ENCODE peak calls at places on chromosomes 3 and 15, in six cellular contexts. One of them, this sample, is unnamed.

GRCh38 chr3:26932752-26933151 is 310.2 kb downstream of the LRRC3B start:
- ATAC-seq in GM12878: peak; percentile 52
- ATAC-seq in HepG2: no peak
- ATAC-seq in K562: no peak
- ATAC-seq in upper lobe of left lung: no peak
- ATAC-seq in A549: no peak
- ATAC-seq in this sample: no peak

GRCh38 chr15:51947124-51947523 is 24.5 kb downstream of the LEO1 start:
- ATAC-seq in GM12878: no peak
- ATAC-seq in HepG2: no peak
- ATAC-seq in K562: no peak
- ATAC-seq in upper lobe of left lung: no peak
- ATAC-seq in A549: peak; percentile 12
- ATAC-seq in this sample: no peak

GRCh38 chr3:129305592-129306091 is 27.0 kb downstream of the HMCES start:
- ATAC-seq in GM12878: peak; percentile 64
- ATAC-seq in HepG2: no peak
- ATAC-seq in K562: peak; percentile 95
- ATAC-seq in upper lobe of left lung: peak; percentile 95
- ATAC-seq in A549: no peak
- ATAC-seq in this sample: peak; percentile 93

GRCh38 chr3:27575509-27575908 is 91.3 kb upstream of the SLC4A7 start:
- ATAC-seq in GM12878: no peak
- ATAC-seq in HepG2: no peak
- ATAC-seq in K562: no peak
- ATAC-seq in upper lobe of left lung: no peak
- ATAC-seq in A549: no peak
- ATAC-seq in this sample: no peak

GRCh38 chr3:64523324-64523723 is 164.5 kb downstream of the ADAMTS9 start:
- ATAC-seq in GM12878: no peak
- ATAC-seq in HepG2: no peak
- ATAC-seq in K562: no peak
- ATAC-seq in upper lobe of left lung: no peak
- ATAC-seq in A549: no peak
- ATAC-seq in this sample: no peak

GRCh38 chr3:122481390-122481789 is 33.3 kb downstream of the KPNA1 start:
- ATAC-seq in GM12878: peak; percentile 69
- ATAC-seq in HepG2: no peak
- ATAC-seq in K562: no peak
- ATAC-seq in upper lobe of left lung: no peak
- ATAC-seq in A549: no peak
- ATAC-seq in this sample: no peak

GRCh38 chr3:4582634-4583033 is 89.5 kb downstream of the ITPR1 start:
- ATAC-seq in GM12878: no peak
- ATAC-seq in HepG2: no peak
- ATAC-seq in K562: no peak
- ATAC-seq in upper lobe of left lung: no peak
- ATAC-seq in A549: no peak
- ATAC-seq in this sample: no peak

GRCh38 chr3:32285910-32286309 is 47.4 kb downstream of the CMTM8 start:
- ATAC-seq in GM12878: no peak
- ATAC-seq in HepG2: no peak
- ATAC-seq in K562: peak; percentile 28
- ATAC-seq in upper lobe of left lung: no peak
- ATAC-seq in A549: no peak
- ATAC-seq in this sample: no peak

GRCh38 chr3:16917980-16918682 is 33.4 kb downstream of the PLCL2 start:
- ATAC-seq in GM12878: peak; percentile 65
- ATAC-seq in HepG2: no peak
- ATAC-seq in K562: no peak
- ATAC-seq in upper lobe of left lung: no peak
- ATAC-seq in A549: peak; percentile 47
- ATAC-seq in this sample: no peak

GRCh38 chr3:12959838-12960378 is 113.3 kb downstream of the IQSEC1 start:
- ATAC-seq in GM12878: no peak
- ATAC-seq in HepG2: no peak
- ATAC-seq in K562: peak; percentile 62
- ATAC-seq in upper lobe of left lung: peak; percentile 51
- ATAC-seq in A549: no peak
- ATAC-seq in this sample: peak; percentile 31

GRCh38 chr15:73994912-73995622 is 551 bp downstream of the PML start:
- ATAC-seq in GM12878: peak; percentile 4
- ATAC-seq in HepG2: peak; percentile 15
- ATAC-seq in K562: peak; percentile 6
- ATAC-seq in upper lobe of left lung: peak; percentile 1
- ATAC-seq in A549: peak; percentile 14
- ATAC-seq in this sample: peak; percentile 3

GRCh38 chr3:178270838-178271237 is 265.4 kb upstream of the KCNMB2 start:
- ATAC-seq in GM12878: no peak
- ATAC-seq in HepG2: no peak
- ATAC-seq in K562: no peak
- ATAC-seq in upper lobe of left lung: no peak
- ATAC-seq in A549: no peak
- ATAC-seq in this sample: no peak

GRCh38 chr3:50260027-50260941 is 8.7 kb upstream of the SEMA3B start:
- ATAC-seq in GM12878: peak; percentile 98
- ATAC-seq in HepG2: peak; percentile 67
- ATAC-seq in K562: peak; percentile 97
- ATAC-seq in upper lobe of left lung: peak; percentile 94
- ATAC-seq in A549: peak; percentile 83
- ATAC-seq in this sample: peak; percentile 87

GRCh38 chr15:31302778-31303433 is 23.7 kb upstream of the KLF13 start:
- ATAC-seq in GM12878: peak; percentile 76
- ATAC-seq in HepG2: peak; percentile 24
- ATAC-seq in K562: peak; percentile 64
- ATAC-seq in upper lobe of left lung: no peak
- ATAC-seq in A549: no peak
- ATAC-seq in this sample: no peak

GRCh38 chr3:56753206-56753605 is 48.5 kb downstream of the ARHGEF3 start:
- ATAC-seq in GM12878: peak; percentile 96
- ATAC-seq in HepG2: no peak
- ATAC-seq in K562: no peak
- ATAC-seq in upper lobe of left lung: no peak
- ATAC-seq in A549: no peak
- ATAC-seq in this sample: no peak

GRCh38 chr15:98308117-98308516 is 340.2 kb upstream of the IGF1R start:
- ATAC-seq in GM12878: no peak
- ATAC-seq in HepG2: peak; percentile 46
- ATAC-seq in K562: no peak
- ATAC-seq in upper lobe of left lung: no peak
- ATAC-seq in A549: peak; percentile 44
- ATAC-seq in this sample: no peak

GRCh38 chr3:152156880-152157279 is 111.8 kb upstream of the MBNL1 start:
- ATAC-seq in GM12878: peak; percentile 66
- ATAC-seq in HepG2: no peak
- ATAC-seq in K562: no peak
- ATAC-seq in upper lobe of left lung: no peak
- ATAC-seq in A549: no peak
- ATAC-seq in this sample: no peak

GRCh38 chr3:86988986-86989385 is 2.0 kb downstream of the VGLL3 start:
- ATAC-seq in GM12878: no peak
- ATAC-seq in HepG2: no peak
- ATAC-seq in K562: no peak
- ATAC-seq in upper lobe of left lung: no peak
- ATAC-seq in A549: no peak
- ATAC-seq in this sample: no peak

GRCh38 chr3:78887608-78888011 is 880.2 kb downstream of the ROBO1 start:
- ATAC-seq in GM12878: peak; percentile 48
- ATAC-seq in HepG2: no peak
- ATAC-seq in K562: no peak
- ATAC-seq in upper lobe of left lung: no peak
- ATAC-seq in A549: no peak
- ATAC-seq in this sample: no peak

GRCh38 chr15:74444106-74445062 is 10.6 kb upstream of the SEMA7A start:
- ATAC-seq in GM12878: no peak
- ATAC-seq in HepG2: no peak
- ATAC-seq in K562: no peak
- ATAC-seq in upper lobe of left lung: no peak
- ATAC-seq in A549: no peak
- ATAC-seq in this sample: no peak

GRCh38 chr3:13824521-13825316 is 55.2 kb downstream of the WNT7A start:
- ATAC-seq in GM12878: no peak
- ATAC-seq in HepG2: no peak
- ATAC-seq in K562: no peak
- ATAC-seq in upper lobe of left lung: no peak
- ATAC-seq in A549: no peak
- ATAC-seq in this sample: no peak

GRCh38 chr15:36221992-36222391 is 357.4 kb upstream of the CDIN1 start:
- ATAC-seq in GM12878: no peak
- ATAC-seq in HepG2: no peak
- ATAC-seq in K562: no peak
- ATAC-seq in upper lobe of left lung: no peak
- ATAC-seq in A549: no peak
- ATAC-seq in this sample: no peak

GRCh38 chr15:96331141-96331941 is 841 bp downstream of the NR2F2 start:
- ATAC-seq in GM12878: no peak
- ATAC-seq in HepG2: no peak
- ATAC-seq in K562: no peak
- ATAC-seq in upper lobe of left lung: peak; percentile 7
- ATAC-seq in A549: peak; percentile 35
- ATAC-seq in this sample: no peak

GRCh38 chr3:66487475-66487874 is 13.3 kb downstream of the LRIG1 start:
- ATAC-seq in GM12878: no peak
- ATAC-seq in HepG2: no peak
- ATAC-seq in K562: no peak
- ATAC-seq in upper lobe of left lung: peak; percentile 58
- ATAC-seq in A549: no peak
- ATAC-seq in this sample: peak; percentile 52

GRCh38 chr15:20348900-20349773 is 192.5 kb downstream of the GOLGA6L6 start:
- ATAC-seq in GM12878: no peak
- ATAC-seq in HepG2: no peak
- ATAC-seq in K562: no peak
- ATAC-seq in upper lobe of left lung: peak; percentile 2
- ATAC-seq in A549: peak; percentile 7
- ATAC-seq in this sample: no peak

GRCh38 chr15:35306361-35306981 is 221.4 kb upstream of the NANOGP8 start:
- ATAC-seq in GM12878: peak; percentile 83
- ATAC-seq in HepG2: no peak
- ATAC-seq in K562: peak; percentile 85
- ATAC-seq in upper lobe of left lung: peak; percentile 79
- ATAC-seq in A549: peak; percentile 85
- ATAC-seq in this sample: peak; percentile 55

DNA sequence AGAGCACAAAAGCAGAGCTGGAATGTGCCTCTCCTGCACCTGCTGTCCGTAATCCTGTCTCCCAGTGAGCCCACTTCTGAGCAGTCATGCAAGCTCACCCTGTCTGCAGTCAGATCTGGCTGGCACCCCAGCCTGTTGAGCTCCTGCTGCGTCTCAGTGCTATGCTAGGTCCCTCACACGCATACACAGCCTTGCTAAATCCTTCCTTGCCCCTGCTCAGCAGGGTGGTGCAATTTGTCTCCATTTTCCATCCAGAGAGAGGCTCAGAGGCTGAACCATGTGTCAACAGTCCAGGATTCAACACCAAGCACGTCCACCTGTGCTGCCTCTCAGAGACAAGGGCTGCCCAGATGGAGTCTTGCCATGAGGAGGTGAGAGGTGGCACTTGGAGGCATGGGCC is 11.0 kb downstream of the POMGNT2 start:
- ATAC-seq in GM12878: no peak
- ATAC-seq in HepG2: no peak
- ATAC-seq in K562: no peak
- ATAC-seq in upper lobe of left lung: no peak
- ATAC-seq in A549: no peak
- ATAC-seq in this sample: no peak
- TF ChIP-seq EP300 in GM12878: no peak
- TF ChIP-seq EP300 in HepG2: no peak
- TF ChIP-seq EP300 in K562: no peak
- TF ChIP-seq EP300 in upper lobe of left lung: no peak
- TF ChIP-seq EP300 in A549: no peak
- TF ChIP-seq EP300 in this sample: no peak

GRCh38 chr3:47825590-47825989 is 22.7 kb downstream of the DHX30 start:
- ATAC-seq in GM12878: no peak
- ATAC-seq in HepG2: no peak
- ATAC-seq in K562: peak; percentile 31
- ATAC-seq in upper lobe of left lung: no peak
- ATAC-seq in A549: no peak
- ATAC-seq in this sample: no peak
- TF ChIP-seq POLR2A in GM12878: no peak
- TF ChIP-seq POLR2A in HepG2: no peak
- TF ChIP-seq POLR2A in K562: no peak
- TF ChIP-seq POLR2A in upper lobe of left lung: no peak
- TF ChIP-seq POLR2A in A549: no peak
- TF ChIP-seq POLR2A in this sample: no peak

DNA sequence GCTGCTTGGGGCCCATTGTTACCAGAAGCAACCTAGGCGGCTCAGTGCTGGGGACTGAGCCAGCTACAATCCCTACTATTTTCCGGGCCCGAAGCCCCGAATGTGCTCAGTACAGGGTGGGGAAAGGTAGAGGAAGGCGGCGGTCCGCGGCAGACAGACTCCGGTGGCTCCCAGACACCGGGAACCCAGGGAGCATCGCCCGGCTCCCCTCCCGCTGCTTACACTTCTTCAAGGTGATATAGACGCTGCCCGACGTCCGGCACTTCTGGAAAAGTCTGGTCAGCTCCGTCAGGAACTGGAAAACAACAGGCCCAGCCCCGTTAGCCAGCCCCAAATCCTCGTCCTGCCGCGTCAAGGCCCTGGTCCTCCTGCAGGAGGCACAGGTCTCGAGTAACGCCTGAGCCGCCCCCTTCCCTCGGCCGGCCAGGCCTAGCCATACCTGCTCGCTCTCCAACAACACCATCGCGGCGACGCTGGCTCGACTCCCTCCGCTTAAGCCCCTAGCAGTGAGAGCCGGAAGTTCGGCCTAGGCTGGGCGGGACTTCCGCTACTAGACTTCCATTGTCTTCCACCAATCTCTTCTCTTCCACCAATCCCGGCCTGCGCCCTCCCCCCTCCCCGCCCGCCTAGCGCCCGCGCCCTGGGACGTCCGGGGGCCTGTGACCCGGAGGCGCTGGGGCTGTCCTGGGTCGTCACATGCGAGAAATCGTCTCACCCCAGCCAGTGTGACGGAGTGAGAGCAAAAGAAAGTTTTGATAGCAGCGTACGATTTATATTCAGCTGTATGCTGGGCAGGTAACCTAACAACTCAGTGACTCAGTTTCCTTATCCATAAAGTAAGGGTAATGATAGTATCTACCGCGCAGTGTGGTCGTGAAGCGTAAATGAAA is at the start of gene SRP14:
- ATAC-seq in GM12878: peak; percentile 95
- ATAC-seq in HepG2: peak; percentile 93
- ATAC-seq in K562: peak; percentile 96
- ATAC-seq in upper lobe of left lung: peak; percentile 99
- ATAC-seq in A549: peak; percentile 99
- ATAC-seq in this sample: peak; percentile 98
- TF ChIP-seq EP300 in GM12878: peak; percentile 3
- TF ChIP-seq EP300 in HepG2: peak; percentile 17
- TF ChIP-seq EP300 in K562: no peak
- TF ChIP-seq EP300 in upper lobe of left lung: no peak
- TF ChIP-seq EP300 in A549: no peak
- TF ChIP-seq EP300 in this sample: no peak

DNA sequence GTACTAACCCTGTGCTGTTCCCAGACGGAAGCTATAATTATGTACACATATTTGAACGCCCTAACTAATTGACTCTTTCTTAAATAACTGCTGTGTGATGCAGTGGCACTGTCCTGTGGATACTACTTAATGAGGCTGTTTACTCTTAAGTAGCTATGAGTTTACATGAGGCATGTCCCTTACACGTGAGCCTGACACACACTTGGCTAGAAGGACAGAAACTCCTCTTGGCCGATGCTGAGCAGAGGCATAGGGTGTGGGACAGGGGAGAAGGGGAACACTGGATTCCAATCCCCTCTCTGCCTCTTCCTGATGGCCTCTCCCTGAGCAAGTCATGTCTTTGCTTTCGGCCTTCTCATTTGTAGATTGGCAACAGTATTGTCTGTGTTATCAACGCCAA is 21.9 kb downstream of the EHD4 start:
- ATAC-seq in GM12878: peak; percentile 10
- ATAC-seq in HepG2: no peak
- ATAC-seq in K562: no peak
- ATAC-seq in upper lobe of left lung: peak; percentile 15
- ATAC-seq in A549: no peak
- ATAC-seq in this sample: no peak
- TF ChIP-seq POLR2A in GM12878: peak; percentile 41
- TF ChIP-seq POLR2A in HepG2: no peak
- TF ChIP-seq POLR2A in K562: no peak
- TF ChIP-seq POLR2A in upper lobe of left lung: no peak
- TF ChIP-seq POLR2A in A549: no peak
- TF ChIP-seq POLR2A in this sample: no peak

This sample was measured in gastroesophageal sphincter.